ENCODE peak calls at places on chromosomes 1 and 21, in four cellular contexts. I is right lobe of liver, E is OCI-LY7, G is colonic mucosa. J is an unnamed sample.

GRCh38 chr21:42865361-42866160 is 13.8 kb downstream of the WDR4 start:
- DNase-seq in G (no peak), I (peak; percentile 81), E (no peak), J (no peak)

GRCh38 chr1:234745844-234746797 is 136.1 kb upstream of the IRF2BP2 start:
- DNase-seq in I (no peak), E (no peak), G (no peak), J (no peak)

GRCh38 chr21:41726970-41727783 is 39.7 kb downstream of the RIPK4 start:
- DNase-seq in G (no peak), I (no peak), E (no peak), J (peak; percentile 48)

GRCh38 chr21:27425574-27425973 is 458.7 kb upstream of the ADAMTS5 start:
- DNase-seq in I (no peak), G (no peak), E (no peak), J (no peak)

GRCh38 chr1:2819831-2820730 is 18.6 kb upstream of the TTC34 start:
- DNase-seq in E (no peak), G (no peak), I (no peak), J (no peak)

GRCh38 chr1:30520461-30520860 is 202.9 kb downstream of the MATN1 start:
- DNase-seq in I (no peak), G (no peak), E (no peak), J (no peak)

GRCh38 chr1:110076789-110077500 is 6.5 kb upstream of the ALX3 start:
- DNase-seq in G (no peak), E (no peak), I (no peak), J (no peak)

GRCh38 chr1:180154325-180155201 is at the start of gene QSOX1:
- DNase-seq in E (peak; percentile 92), G (peak; percentile 92), I (peak; percentile 83), J (peak; percentile 86)

GRCh38 chr1:39269791-39270342 is 65.4 kb downstream of the MACF1 start:
- DNase-seq in I (no peak), E (peak; percentile 93), G (no peak), J (no peak)

GRCh38 chr1:182193908-182194550 is 132.5 kb upstream of the ZNF648 start:
- DNase-seq in G (no peak), I (no peak), E (no peak), J (peak; percentile 18)
- H3K27ac ChIP-seq in G (no peak overlapping the region), I (no peak overlapping the region), E (no peak overlapping the region), J (no peak overlapping the region)

GRCh38 chr1:150568567-150568966 is 10.8 kb downstream of the MCL1 start:
- DNase-seq in I (no peak), G (no peak), E (peak; percentile 52), J (no peak)

GRCh38 chr1:150566589-150567340 is 12.6 kb downstream of the MCL1 start:
- DNase-seq in I (no peak), E (no peak), G (no peak), J (no peak)

GRCh38 chr1:150567341-150567716 is 12.1 kb downstream of the MCL1 start:
- DNase-seq in E (peak; percentile 64), I (no peak), G (no peak), J (no peak)

GRCh38 chr1:150564051-150564991 is 15.1 kb downstream of the MCL1 start:
- DNase-seq in E (no peak), I (no peak), G (no peak), J (peak; percentile 14)

DNA sequence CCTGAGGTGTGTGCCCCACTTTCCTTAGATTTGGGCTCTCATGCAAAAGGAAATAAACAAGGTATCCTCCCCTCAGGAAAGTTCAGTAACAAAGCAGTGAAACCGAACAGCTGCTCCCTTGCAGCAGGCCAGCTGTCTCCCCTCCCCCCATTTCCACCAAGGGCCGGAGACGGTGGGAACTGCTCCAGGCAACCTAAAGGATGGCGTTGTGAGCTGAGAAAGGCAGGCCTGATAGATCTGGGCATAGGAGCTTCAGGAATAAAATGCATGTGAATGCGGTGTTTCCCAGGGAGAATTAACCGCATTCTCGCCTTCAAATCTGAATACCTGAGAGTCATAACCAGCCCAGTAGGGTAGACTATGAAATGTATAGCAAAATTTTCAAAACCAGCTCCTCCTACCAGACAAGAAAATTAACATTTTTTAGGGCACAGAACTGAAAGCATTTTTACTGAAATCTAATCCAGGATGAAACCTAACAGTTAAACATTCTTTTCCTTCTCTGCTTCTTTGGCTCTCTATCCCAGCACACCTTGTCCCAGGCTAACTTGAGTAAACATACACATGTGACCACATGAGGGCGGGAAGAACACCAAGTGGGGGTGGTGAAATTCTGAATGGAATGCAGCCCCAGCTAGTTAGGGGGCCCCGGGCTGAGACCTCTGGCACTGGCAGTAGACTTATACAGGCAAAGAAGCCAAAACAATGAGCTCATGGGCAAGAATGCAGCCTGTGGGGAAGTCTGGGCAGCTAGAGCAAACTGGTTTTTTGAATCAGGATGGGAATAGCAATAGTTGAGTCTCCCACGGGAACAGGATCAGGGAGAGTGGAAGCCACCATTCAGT is 11.5 kb downstream of the MCL1 start:
- DNase-seq in E (peak; percentile 78), G (peak; percentile 83), I (peak; percentile 89), J (peak; percentile 94)
- TF ChIP-seq CTCF in E (no peak), G (no peak), I (peak; percentile 4), J (no peak)

DNA sequence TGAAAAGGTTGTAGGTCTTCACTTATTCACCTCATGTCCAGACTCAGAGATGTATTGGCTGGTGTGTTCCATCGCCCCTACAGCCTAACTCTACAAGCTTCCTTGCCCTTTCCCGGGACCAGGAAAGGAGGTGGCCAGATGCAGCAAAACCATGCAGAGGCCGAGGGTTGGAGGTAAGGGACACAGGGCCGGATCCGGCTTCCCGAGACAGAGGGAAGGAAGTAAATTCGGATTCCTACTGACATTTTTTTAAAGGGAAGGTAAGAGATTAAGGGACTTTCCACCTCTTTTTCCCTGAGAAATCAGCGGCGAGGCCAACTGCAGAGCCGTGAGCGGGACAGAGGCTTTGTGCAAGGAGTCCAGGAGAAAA is 12.7 kb downstream of the EPHA10 start:
- DNase-seq in G (no peak), E (no peak), I (no peak), J (no peak)
- H3K4me3 ChIP-seq in G (peak overlapping the region; percentile 44), E (no peak overlapping the region), I (no peak overlapping the region), J (no peak overlapping the region)

DNA sequence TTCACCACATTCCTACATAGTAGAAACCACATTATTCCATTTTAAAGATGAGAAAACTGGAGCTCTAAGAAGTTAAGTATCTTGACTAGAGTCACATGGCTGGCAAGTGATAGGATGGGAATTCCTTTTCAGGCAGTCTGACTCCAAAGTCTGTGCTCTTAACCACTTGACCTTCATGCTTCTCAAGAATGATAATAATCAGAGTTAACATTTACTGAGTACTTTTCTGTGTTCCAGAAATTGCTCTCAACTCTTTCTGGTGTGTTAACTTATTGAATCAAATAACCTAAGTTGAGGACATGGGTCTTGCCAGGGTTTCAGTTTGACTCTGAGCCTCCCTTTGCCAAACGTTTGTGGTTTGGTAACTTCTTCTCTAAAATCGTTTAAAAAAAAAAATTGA is 169.4 kb downstream of the RASAL2 start:
- DNase-seq in G (no peak), E (no peak), I (no peak), J (no peak)
- H3K27ac ChIP-seq in G (no peak overlapping the region), E (no peak overlapping the region), I (no peak overlapping the region), J (no peak overlapping the region)

DNA sequence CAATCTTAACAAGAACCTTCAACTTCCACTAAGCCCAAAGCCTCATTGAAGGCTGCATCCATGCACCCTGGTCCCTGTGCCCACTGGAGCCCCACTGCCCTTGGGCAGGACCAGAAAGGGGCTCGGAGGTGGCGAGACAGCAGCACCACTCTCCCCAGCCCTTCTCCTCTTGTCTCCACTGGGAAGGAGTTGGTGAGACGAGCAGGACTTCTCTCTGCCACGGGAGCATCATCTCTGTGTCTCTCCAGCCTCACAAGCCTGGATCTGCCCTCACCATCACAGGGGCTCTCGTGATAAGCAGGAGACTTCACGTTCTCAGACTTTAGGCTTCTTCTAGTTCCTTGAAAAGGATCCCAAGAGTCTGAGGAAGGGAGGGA is 7.2 kb upstream of the ETV3L start:
- DNase-seq in E (no peak), G (no peak), I (no peak), J (no peak)
- TF ChIP-seq CTCF in E (no peak), G (no peak), I (no peak), J (no peak)

GRCh38 chr1:203300441-203301330 is 4.6 kb upstream of the BTG2 start:
- DNase-seq in E (no peak), I (no peak), G (no peak), J (no peak)
- H3K4me3 ChIP-seq in E (peak overlapping the region; percentile 59), I (no peak overlapping the region), G (no peak overlapping the region), J (no peak overlapping the region)

GRCh38 chr21:45295576-45296365 is 8.1 kb upstream of the POFUT2 start:
- DNase-seq in I (no peak), G (peak; percentile 18), E (no peak), J (no peak)

GRCh38 chr21:45296638-45297037 is 8.9 kb upstream of the POFUT2 start:
- DNase-seq in E (no peak), G (no peak), I (no peak), J (no peak)

GRCh38 chr21:45293726-45294401 is 6.2 kb upstream of the POFUT2 start:
- DNase-seq in G (peak; percentile 22), E (no peak), I (no peak), J (no peak)

GRCh38 chr21:45293214-45293725 is 5.6 kb upstream of the POFUT2 start:
- DNase-seq in I (no peak), E (no peak), G (peak; percentile 20), J (no peak)

GRCh38 chr21:45294509-45295291 is 7.0 kb upstream of the POFUT2 start:
- DNase-seq in G (peak; percentile 61), I (peak; percentile 64), E (no peak), J (peak; percentile 50)
- H3K27ac ChIP-seq in G (peak overlapping the region; percentile 72), I (peak overlapping the region; percentile 80), E (no peak overlapping the region), J (peak overlapping the region; percentile 53)

GRCh38 chr1:38004284-38005101 is 821 bp downstream of the FHL3 start:
- DNase-seq in G (no peak), I (no peak), E (no peak), J (no peak)
- TF ChIP-seq CTCF in G (no peak), I (no peak), E (no peak), J (no peak)

GRCh38 chr1:178267646-178268094 is 173.8 kb downstream of the RASAL2 start:
- DNase-seq in I (no peak), G (no peak), E (no peak), J (no peak)
- H3K4me3 ChIP-seq in I (no peak overlapping the region), G (no peak overlapping the region), E (no peak overlapping the region), J (no peak overlapping the region)

J was measured in body of pancreas.